ENCODE peak calls at places on chromosome 11, in eight cellular contexts. F is iPS DF 19.7; V is NCI-H524; G is heart right ventricle; K is HFFc6; S is activated effector memory CD4-positive, alpha-beta T cell treated with Interleukin-2 at 50 U/mL for 16 hours; T is caudate nucleus; D is GM19239. A is an unnamed sample.

GRCh38 chr11:78414321-78415051 is 3.1 kb downstream of the GAB2 start:
- DNase-seq in F (no peak), V (no peak), G (no peak), K (peak), S (no peak), T (no peak), D (no peak), A (no peak)

GRCh38 chr11:79047356-79047755 is 393.5 kb downstream of the TENM4 start:
- DNase-seq in F (no peak), V (peak), G (no peak), K (no peak), S (no peak), T (no peak), D (no peak), A (no peak)

GRCh38 chr11:75453916-75454655 is 21.1 kb upstream of the KLHL35 start:
- DNase-seq in F (no peak), V (no peak), G (no peak), K (peak), S (no peak), T (no peak), D (no peak), A (no peak)

GRCh38 chr11:101030015-101030414 is 99.6 kb downstream of the PGR start:
- DNase-seq in F (no peak), V (no peak), G (no peak), K (no peak), S (no peak), T (no peak), D (no peak), A (no peak)

GRCh38 chr11:78061088-78061920 is 2.4 kb upstream of the THRSP start:
- DNase-seq in F (no peak), V (no peak), G (peak), K (no peak), S (no peak), T (no peak), D (no peak), A (peak)

GRCh38 chr11:45650166-45651095 is 15.0 kb downstream of the CHST1 start:
- DNase-seq in F (no peak), V (no peak), G (no peak), K (no peak), S (no peak), T (no peak), D (no peak), A (no peak)

GRCh38 chr11:99584822-99585221 is 564.1 kb downstream of the CNTN5 start:
- DNase-seq in F (no peak), V (no peak), G (no peak), K (no peak), S (no peak), T (no peak), D (no peak), A (no peak)

GRCh38 chr11:17528181-17528691 is 16.0 kb downstream of the USH1C start:
- DNase-seq in F (no peak), V (no peak), G (peak), K (peak), S (no peak), T (peak), D (peak), A (peak)

GRCh38 chr11:28621648-28622215 is 513.5 kb downstream of the METTL15 start:
- DNase-seq in F (no peak), V (no peak), G (no peak), K (peak), S (no peak), T (no peak), D (no peak), A (no peak)

GRCh38 chr11:76120513-76121081 is 85.7 kb downstream of the WNT11 start:
- DNase-seq in F (peak), V (no peak), G (no peak), K (no peak), S (no peak), T (no peak), D (no peak), A (no peak)

GRCh38 chr11:46388619-46389449 is 2.7 kb downstream of the CHRM4 start:
- DNase-seq in F (no peak), V (no peak), G (no peak), K (no peak), S (no peak), T (no peak), D (no peak), A (no peak)

GRCh38 chr11:2576116-2576515 is 123.7 kb downstream of the KCNQ1OT1 start:
- DNase-seq in F (no peak), V (no peak), G (peak), K (no peak), S (no peak), T (no peak), D (no peak), A (no peak)

GRCh38 chr11:102401905-102402304 is 50.7 kb downstream of the TMEM123 start:
- DNase-seq in F (no peak), V (no peak), G (no peak), K (no peak), S (no peak), T (no peak), D (no peak), A (no peak)